ENCODE peak calls at places on chromosomes 1 and 21, in four cellular contexts. P, J, T and U are unnamed samples.

GRCh38 chr1:234755449-234755863 is 145.5 kb upstream of the IRF2BP2 start:
- DNase-seq in P (peak), J (peak), T (peak), U (no peak)

GRCh38 chr1:41810446-41810845 is 108.3 kb downstream of the HIVEP3 start:
- DNase-seq in P (no peak), J (peak), T (peak), U (peak)

GRCh38 chr1:183022202-183023145 is 746 bp upstream of the LAMC1 start:
- DNase-seq in P (peak), J (peak), T (peak), U (peak)

GRCh38 chr1:94275116-94275515 is 37.7 kb upstream of the ARHGAP29 start:
- DNase-seq in P (no peak), J (peak), T (no peak), U (no peak)

GRCh38 chr1:31574749-31575372 is 1.5 kb upstream of the TINAGL1 start:
- DNase-seq in P (no peak), J (no peak), T (no peak), U (no peak)

GRCh38 chr1:70319750-70320149 is 34.8 kb downstream of the ANKRD13C start:
- DNase-seq in P (no peak), J (peak), T (peak), U (no peak)

GRCh38 chr1:211113566-211113965 is 20.4 kb downstream of the KCNH1 start:
- DNase-seq in P (no peak), J (no peak), T (no peak), U (no peak)

GRCh38 chr1:162530318-162530984 is 31.1 kb upstream of the UAP1 start:
- DNase-seq in P (no peak), J (no peak), T (peak), U (peak)

GRCh38 chr21:32134441-32135159 is 144.2 kb downstream of the MIS18A start:
- DNase-seq in P (no peak), J (no peak), T (no peak), U (no peak)

GRCh38 chr1:48089356-48089891 is 92.2 kb upstream of the TRABD2B start:
- DNase-seq in P (no peak), J (no peak), T (no peak), U (no peak)

GRCh38 chr1:1470626-1471388 is 758 bp upstream of the ATAD3B start:
- DNase-seq in P (no peak), J (no peak), T (no peak), U (no peak)

GRCh38 chr1:111707906-111708305 is 31.3 kb downstream of the INKA2 start:
- DNase-seq in P (no peak), J (peak), T (peak), U (no peak)

GRCh38 chr1:17403081-17403480 is 31.1 kb downstream of the PADI6 start:
- DNase-seq in P (no peak), J (no peak), T (no peak), U (no peak)

DNA sequence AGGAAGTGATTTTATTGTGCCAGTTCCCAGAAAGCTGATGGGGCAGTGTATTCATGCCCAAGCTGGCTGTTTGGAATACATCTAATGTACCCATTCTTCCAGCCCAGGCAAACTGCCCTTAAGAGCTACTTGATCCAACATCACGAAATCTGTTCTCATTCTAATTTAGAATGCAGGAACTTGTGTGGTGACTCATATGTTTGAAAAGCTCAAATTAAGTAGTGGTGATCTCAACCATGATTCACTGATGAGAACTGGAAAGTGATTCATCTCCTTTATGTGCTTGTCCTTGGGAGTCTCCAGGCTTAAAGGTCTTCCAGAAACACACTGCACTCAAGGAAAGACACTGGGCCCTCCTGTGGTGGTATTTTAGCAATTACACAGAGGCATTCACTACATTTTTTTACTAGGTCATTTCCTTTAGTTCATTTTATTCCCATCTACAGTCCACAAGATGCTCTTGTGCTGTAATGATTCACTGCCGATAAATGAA is 65.4 kb downstream of the RPE65 start:
- DNase-seq in P (no peak), J (peak), T (peak), U (no peak)
- TF ChIP-seq CTCF in P (peak), J (peak), T (peak), U (no peak)

DNA sequence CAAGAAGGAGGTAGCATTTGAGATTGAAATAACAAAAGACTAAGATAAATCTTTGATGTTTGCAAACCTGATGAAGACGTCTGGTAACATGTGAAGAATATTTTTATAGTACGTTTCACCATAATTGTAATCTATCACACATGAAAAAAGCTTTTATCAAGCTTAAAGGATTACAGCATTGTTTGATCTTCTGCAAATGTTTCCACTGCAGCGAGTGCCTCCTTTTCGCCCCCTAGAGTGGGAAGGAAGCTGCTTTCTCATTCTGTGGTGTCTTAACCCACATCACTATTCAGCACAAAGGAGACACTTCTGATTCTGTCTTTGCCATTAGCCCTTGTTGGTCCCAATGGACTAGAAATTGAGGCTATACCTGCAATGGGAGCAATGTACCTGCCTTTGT is 46.0 kb upstream of the IL12RB2 start:
- DNase-seq in P (no peak), J (no peak), T (no peak), U (no peak)
- TF ChIP-seq CTCF in P (no peak), J (peak), T (no peak), U (peak)

DNA sequence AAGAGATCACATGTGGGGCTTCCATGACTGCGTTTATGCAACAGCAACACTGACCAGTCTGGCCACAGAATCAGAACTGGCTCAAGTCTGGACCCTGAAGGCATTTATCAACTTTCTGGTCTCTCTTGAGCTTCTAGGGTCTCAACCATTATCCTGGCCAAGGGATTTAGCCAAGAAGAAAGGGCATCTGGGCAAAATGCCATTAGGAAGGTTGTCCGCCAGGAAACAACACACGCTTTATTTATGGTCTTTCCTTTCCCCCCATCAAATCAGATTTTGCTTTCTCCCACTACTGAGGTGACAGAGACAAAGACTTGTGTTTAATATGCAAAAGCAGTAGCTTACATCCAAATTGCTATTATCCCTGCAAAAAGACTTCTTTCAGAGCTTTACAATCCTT is 81.6 kb upstream of the PPP2R5A start:
- DNase-seq in P (no peak), J (no peak), T (no peak), U (no peak)
- TF ChIP-seq CTCF in P (no peak), J (no peak), T (no peak), U (no peak)

DNA sequence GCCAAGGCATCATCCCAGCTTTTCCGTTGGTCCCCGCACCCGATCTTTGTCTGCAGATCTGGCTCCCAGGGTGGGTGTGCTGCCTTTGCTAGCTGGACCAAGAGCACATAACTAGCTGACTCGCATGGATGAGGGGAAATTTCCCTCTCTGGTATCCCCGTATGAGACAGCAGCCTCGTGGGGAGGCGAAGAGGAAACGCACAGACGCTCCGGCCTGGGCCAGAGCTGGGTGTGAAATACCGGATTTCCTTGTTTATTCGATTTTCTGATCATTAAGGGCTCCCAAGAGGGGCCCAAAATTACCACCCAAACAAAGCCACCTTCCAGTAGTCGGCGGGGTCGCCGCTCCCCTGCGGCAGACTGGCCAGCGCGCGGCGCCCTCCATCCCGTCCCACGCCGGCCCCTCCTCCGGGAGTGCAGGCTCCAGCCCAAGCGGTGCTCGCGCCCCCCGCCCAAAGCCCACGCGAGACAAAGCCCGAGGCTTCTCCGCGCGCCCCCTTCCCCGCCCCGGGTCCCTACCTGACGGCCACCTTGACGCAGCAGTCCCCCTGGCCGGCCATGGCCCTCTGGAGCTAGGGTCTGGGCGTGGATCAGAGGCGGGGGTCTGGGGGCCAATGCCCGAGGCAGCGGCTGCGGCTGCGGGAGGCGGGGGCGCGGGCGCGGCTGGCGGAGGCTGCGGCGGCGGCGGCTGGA is 544 bp downstream of the KIF21B start:
- DNase-seq in P (no peak), J (no peak), T (no peak), U (no peak)
- TF ChIP-seq CTCF in P (no peak), J (no peak), T (no peak), U (peak)

GRCh38 chr1:98781906-98782305 is 120.4 kb downstream of the SNX7 start:
- DNase-seq in P (no peak), J (no peak), T (no peak), U (no peak)
- TF ChIP-seq CTCF in P (no peak), J (no peak), T (no peak), U (no peak)

GRCh38 chr1:240854367-240854766 is 242.4 kb upstream of the GREM2 start:
- DNase-seq in P (no peak), J (peak), T (peak), U (no peak)
- TF ChIP-seq CTCF in P (no peak), J (no peak), T (peak), U (no peak)

GRCh38 chr1:189706594-189706993 is 771.1 kb downstream of the BRINP3 start:
- DNase-seq in P (no peak), J (no peak), T (peak), U (no peak)

DNA sequence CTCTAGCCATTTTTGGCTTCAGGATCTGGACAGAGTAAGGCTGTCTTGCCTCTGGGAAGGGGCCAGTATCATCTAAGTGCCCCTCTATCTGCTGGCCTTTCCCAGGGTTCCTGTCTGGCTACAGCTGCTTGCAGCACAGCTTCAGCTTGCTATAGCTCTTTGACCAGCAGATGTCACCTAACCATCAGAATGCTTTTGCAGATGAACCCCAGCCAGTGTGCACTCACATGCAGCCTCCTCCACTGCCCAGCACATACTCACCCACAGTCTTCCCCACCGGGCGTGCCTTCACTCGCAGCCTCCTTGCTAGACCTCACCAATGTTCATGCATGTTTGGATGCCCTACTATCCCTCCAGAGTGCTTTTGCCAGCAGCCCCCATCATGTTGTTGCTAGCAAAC is 769.0 kb downstream of the BRINP3 start:
- DNase-seq in P (peak), J (no peak), T (peak), U (no peak)
- TF ChIP-seq CTCF in P (no peak), J (no peak), T (no peak), U (no peak)

DNA sequence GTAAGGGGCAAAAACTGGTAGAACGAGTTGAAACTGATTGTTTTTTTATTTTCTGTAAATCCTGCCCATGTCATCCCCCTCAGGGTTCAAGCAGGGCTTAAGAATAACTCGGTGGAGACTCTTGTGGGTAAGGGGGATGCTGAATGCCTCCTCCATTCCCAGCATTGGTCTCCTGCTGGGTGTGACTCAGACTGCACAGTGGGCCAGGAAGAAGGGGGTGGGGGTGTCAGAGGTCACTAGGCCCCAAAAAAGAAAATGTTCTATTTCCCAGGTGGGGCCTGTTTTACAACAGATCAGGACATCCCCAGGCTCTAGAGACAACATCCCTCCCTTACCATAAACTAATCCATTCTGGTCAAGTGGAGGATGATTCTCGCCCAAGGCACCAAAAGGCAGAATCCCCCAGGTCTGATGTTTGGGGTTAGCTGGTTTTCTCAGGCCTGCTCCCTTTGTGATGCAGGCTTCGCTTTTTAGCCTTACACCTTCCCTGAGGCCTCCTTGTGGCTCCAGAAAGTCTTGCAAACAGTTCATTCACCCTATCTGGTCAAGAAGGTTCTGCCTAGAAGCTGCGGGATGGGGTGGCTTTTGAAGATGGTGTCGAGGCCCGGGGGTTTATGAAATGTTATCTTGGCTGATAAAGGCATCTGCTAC is 10.7 kb upstream of the GRHL3 start:
- DNase-seq in P (no peak), J (peak), T (no peak), U (no peak)
- TF ChIP-seq CTCF in P (no peak), J (peak), T (peak), U (no peak)